ENCODE peak calls at places on chromosomes 16 and 17, in seven cellular contexts. Z is transverse colon, Q is tibial nerve, V is IMR-90, H is K562, X is stomach, Y is heart left ventricle. P is an unnamed sample.

GRCh38 chr17:46811978-46812583 is 6.4 kb downstream of the WNT3 start:
- DNase-seq in Y (no peak), H (peak; percentile 33), X (no peak), V (peak; percentile 55), Q (no peak), Z (no peak), P (peak; percentile 85)

GRCh38 chr17:44219126-44219635 is 294 bp downstream of the UBTF start:
- DNase-seq in V (peak; percentile 65), X (peak; percentile 71), Z (peak; percentile 69), H (peak; percentile 79), Q (peak; percentile 31), Y (peak; percentile 77), P (peak; percentile 60)

GRCh38 chr17:41645371-41646063 is 21.1 kb upstream of the KRT17 start:
- DNase-seq in V (peak; percentile 78), Z (no peak), H (peak; percentile 81), X (no peak), Q (no peak), Y (no peak), P (peak; percentile 42)

GRCh38 chr17:31788571-31788946 is 70.5 kb downstream of the COPRS start:
- DNase-seq in Z (no peak), H (no peak), Q (no peak), Y (no peak), X (no peak), V (no peak), P (no peak)

GRCh38 chr17:40791808-40792436 is 7.8 kb downstream of the KRT28 start:
- DNase-seq in Y (no peak), X (no peak), V (peak; percentile 55), Z (no peak), H (peak; percentile 15), Q (no peak), P (no peak)

GRCh38 chr17:2594657-2595085 is 1.2 kb downstream of the PAFAH1B1 start:
- DNase-seq in H (no peak), V (no peak), Y (no peak), Z (no peak), X (no peak), Q (no peak), P (no peak)

GRCh38 chr17:27596571-27597187 is 34.3 kb upstream of the LGALS9 start:
- DNase-seq in X (no peak), Y (no peak), V (no peak), Q (no peak), H (no peak), Z (no peak), P (no peak)

GRCh38 chr17:38448208-38448776 is 20.0 kb downstream of the ARHGAP23 start:
- DNase-seq in X (no peak), Z (no peak), Q (no peak), H (no peak), Y (no peak), V (peak; percentile 46), P (no peak)

GRCh38 chr17:4788159-4788806 is 481 bp upstream of the GLTPD2 start:
- DNase-seq in H (no peak), Y (no peak), Z (no peak), X (no peak), V (no peak), Q (no peak), P (no peak)

GRCh38 chr16:76345093-76345735 is 68.0 kb downstream of the CNTNAP4 start:
- DNase-seq in H (no peak), X (no peak), Q (no peak), Y (peak; percentile 62), V (no peak), Z (no peak), P (no peak)

GRCh38 chr17:6496636-6497441 is 52.6 kb downstream of the PIMREG start:
- DNase-seq in H (no peak), Z (no peak), X (no peak), Y (no peak), Q (no peak), V (no peak), P (no peak)

GRCh38 chr17:1462164-1463112 is 6.4 kb upstream of the CRK start:
- DNase-seq in Y (peak; percentile 56), Z (no peak), H (no peak), Q (no peak), X (peak; percentile 34), V (no peak), P (no peak)

GRCh38 chr17:44451832-44452231 is 51.4 kb downstream of the GPATCH8 start:
- DNase-seq in Y (no peak), X (no peak), Q (no peak), Z (no peak), V (no peak), H (no peak), P (no peak)

GRCh38 chr17:27322026-27322425 is 28.1 kb downstream of the WSB1 start:
- DNase-seq in V (no peak), Y (no peak), Q (no peak), Z (no peak), X (no peak), H (no peak), P (no peak)

GRCh38 chr17:47687748-47688147 is 6.2 kb upstream of the TBKBP1 start:
- DNase-seq in Z (no peak), H (peak; percentile 37), Q (no peak), X (no peak), Y (no peak), V (peak; percentile 44), P (peak; percentile 34)

GRCh38 chr16:54180421-54181359 is 105.9 kb downstream of the IRX3 start:
- DNase-seq in Q (no peak), Z (no peak), H (no peak), X (no peak), Y (no peak), V (no peak), P (no peak)

GRCh38 chr17:80596760-80597608 is 52.3 kb downstream of the RPTOR start:
- DNase-seq in Q (no peak), Y (no peak), X (no peak), V (peak; percentile 36), H (no peak), Z (no peak), P (peak; percentile 63)

GRCh38 chr17:61867033-61867432 is 3.7 kb upstream of the BRIP1 start:
- DNase-seq in Y (no peak), X (no peak), Z (no peak), V (no peak), H (no peak), Q (no peak), P (no peak)

GRCh38 chr17:58083491-58084316 is 485 bp downstream of the DYNLL2 start:
- DNase-seq in X (peak; percentile 64), H (peak; percentile 81), Z (peak; percentile 74), Q (no peak), Y (peak; percentile 84), V (peak; percentile 43), P (peak; percentile 92)

GRCh38 chr16:28100810-28101532 is 37.5 kb upstream of the GSG1L start:
- DNase-seq in Z (no peak), V (no peak), X (no peak), H (no peak), Q (no peak), Y (no peak), P (no peak)

GRCh38 chr17:76049239-76049638 is 22.1 kb upstream of the EVPL start:
- DNase-seq in X (no peak), V (no peak), Y (no peak), H (no peak), Q (no peak), Z (no peak), P (no peak)

GRCh38 chr16:87086156-87086555 is 231.0 kb downstream of the C16orf95 start:
- DNase-seq in X (no peak), H (no peak), Q (no peak), Z (no peak), Y (no peak), V (peak; percentile 67), P (peak; percentile 26)

GRCh38 chr17:27419156-27419555 is 37.1 kb upstream of the KSR1 start:
- DNase-seq in Y (no peak), X (no peak), H (no peak), V (no peak), Q (no peak), Z (no peak), P (no peak)

GRCh38 chr16:67055712-67056487 is 27.0 kb downstream of the CBFB start:
- DNase-seq in V (peak; percentile 99), Z (no peak), Q (no peak), X (no peak), H (peak; percentile 39), Y (no peak), P (peak; percentile 72)

GRCh38 chr16:1615761-1616160 is 3.6 kb downstream of the CRAMP1 start:
- DNase-seq in Q (no peak), Y (no peak), V (peak; percentile 57), Z (no peak), X (no peak), H (no peak), P (no peak)

GRCh38 chr16:1612320-1613111 is at the start of gene CRAMP1:
- DNase-seq in H (peak; percentile 48), X (no peak), Y (no peak), Z (peak; percentile 13), Q (no peak), V (no peak), P (peak; percentile 47)

GRCh38 chr16:1613728-1614225 is 1.6 kb downstream of the CRAMP1 start:
- DNase-seq in Y (no peak), X (peak; percentile 30), H (peak; percentile 40), Q (no peak), V (no peak), Z (peak; percentile 24), P (peak; percentile 48)

GRCh38 chr16:1613240-1613639 is 1.1 kb downstream of the CRAMP1 start:
- DNase-seq in H (peak; percentile 30), V (no peak), X (no peak), Y (no peak), Q (no peak), Z (no peak), P (peak; percentile 52)

GRCh38 chr16:1614226-1615102 is 2.3 kb downstream of the CRAMP1 start:
- DNase-seq in Q (no peak), Y (peak; percentile 46), V (peak; percentile 30), X (peak; percentile 31), H (peak; percentile 50), Z (peak; percentile 17), P (peak; percentile 77)
- TF ChIP-seq POLR2A in Q (no peak), Y (no peak), V (no peak), X (no peak), H (no peak), Z (no peak), P (no peak)

DNA sequence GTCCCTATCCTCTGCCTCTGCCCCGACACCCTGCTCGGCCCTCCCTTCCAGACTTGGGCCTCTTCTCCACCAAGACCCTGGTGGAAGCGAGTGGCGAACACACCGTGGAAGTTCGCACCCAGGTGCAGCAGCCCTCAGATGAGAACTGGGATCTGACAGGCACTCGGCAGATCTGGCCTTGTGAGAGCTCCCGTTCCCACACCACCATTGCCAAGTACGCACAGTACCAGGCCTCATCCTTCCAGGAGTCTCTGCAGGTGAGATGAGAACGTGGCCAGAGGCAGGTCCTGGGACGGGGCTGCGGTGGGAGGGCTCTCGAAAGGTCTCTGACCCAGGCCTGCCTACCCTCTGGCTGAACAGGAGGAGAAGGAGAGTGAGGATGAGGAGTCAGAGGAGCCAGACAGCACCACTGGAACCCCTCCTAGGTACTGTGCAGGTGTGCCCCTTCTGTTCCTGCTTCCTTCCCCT is 3.9 kb upstream of the TMEM88 start:
- DNase-seq in Z (no peak), V (no peak), H (no peak), Q (no peak), X (no peak), Y (no peak), P (no peak)
- TF ChIP-seq POLR2A in Z (no peak), V (no peak), H (no peak), Q (no peak), X (no peak), Y (no peak), P (no peak)

GRCh38 chr16:57658130-57658877 is 9.8 kb upstream of the ADGRG3 start:
- DNase-seq in V (no peak), X (no peak), Q (no peak), Z (no peak), Y (no peak), H (no peak), P (no peak)
- TF ChIP-seq POLR2A in V (no peak), X (no peak), Q (no peak), Z (no peak), Y (no peak), H (no peak), P (no peak)

GRCh38 chr16:85010931-85011845 is at the start of gene ZDHHC7:
- DNase-seq in Y (peak; percentile 92), X (peak; percentile 86), Q (peak; percentile 78), V (peak; percentile 84), Z (peak; percentile 90), H (peak; percentile 93), P (peak; percentile 84)
- TF ChIP-seq POLR2A in Y (peak; percentile 43), X (peak; percentile 84), Q (peak; percentile 94), V (peak; percentile 89), Z (peak; percentile 69), H (peak; percentile 99), P (peak; percentile 94)